ENCODE peak calls at places on chromosomes 5 and 9, in nine cellular contexts. Z, P, L, N, K, H, G, V and C are unnamed samples.

GRCh38 chr9:90069107-90069506 is 464.3 kb downstream of the GADD45G start:
- DNase-seq in Z (no peak), P (no peak), L (no peak), N (no peak), K (no peak), H (no peak), G (no peak), V (no peak), C (no peak)

GRCh38 chr5:180563994-180564393 is 27.3 kb downstream of the SCGB3A1 start:
- DNase-seq in Z (no peak), P (no peak), L (no peak), N (no peak), K (no peak), H (peak; percentile 12), G (no peak), V (no peak), C (no peak)

GRCh38 chr5:142530904-142531303 is 155.0 kb downstream of the FGF1 start:
- DNase-seq in Z (no peak), P (no peak), L (no peak), N (no peak), K (no peak), H (no peak), G (no peak), V (no peak), C (no peak)

GRCh38 chr5:143448518-143448917 is 45.0 kb upstream of the NR3C1 start:
- DNase-seq in Z (no peak), P (no peak), L (no peak), N (peak; percentile 2), K (no peak), H (no peak), G (no peak), V (no peak), C (no peak)

GRCh38 chr5:546376-546908 is 22.2 kb upstream of the SLC9A3 start:
- DNase-seq in Z (no peak), P (no peak), L (no peak), N (no peak), K (no peak), H (no peak), G (no peak), V (no peak), C (no peak)

GRCh38 chr5:69048233-69048632 is 45.6 kb upstream of the SLC30A5 start:
- DNase-seq in Z (peak; percentile 48), P (peak; percentile 56), L (no peak), N (no peak), K (no peak), H (no peak), G (peak; percentile 7), V (no peak), C (peak; percentile 17)

GRCh38 chr9:116543731-116544400 is 143.2 kb upstream of the TRIM32 start:
- DNase-seq in Z (no peak), P (no peak), L (no peak), N (no peak), K (no peak), H (no peak), G (no peak), V (no peak), C (no peak)

GRCh38 chr9:110936719-110937452 is 101.4 kb downstream of the LPAR1 start:
- DNase-seq in Z (no peak), P (no peak), L (no peak), N (no peak), K (no peak), H (no peak), G (no peak), V (no peak), C (no peak)

GRCh38 chr5:35857606-35858205 is 1.0 kb downstream of the IL7R start:
- DNase-seq in Z (no peak), P (no peak), L (no peak), N (no peak), K (no peak), H (no peak), G (no peak), V (no peak), C (no peak)

GRCh38 chr9:5698004-5698403 is 69.1 kb downstream of the RIC1 start:
- DNase-seq in Z (no peak), P (no peak), L (no peak), N (no peak), K (no peak), H (no peak), G (no peak), V (no peak), C (no peak)

GRCh38 chr5:41954286-41954685 is 29.2 kb downstream of the FBXO4 start:
- DNase-seq in Z (no peak), P (no peak), L (no peak), N (no peak), K (no peak), H (no peak), G (no peak), V (no peak), C (no peak)
- H3K27ac ChIP-seq in Z (no peak overlapping the region), P (no peak overlapping the region), L (no peak overlapping the region), N (no peak overlapping the region), K (no peak overlapping the region), H (no peak overlapping the region), G (no peak overlapping the region), V (no peak overlapping the region), C (no peak overlapping the region)

GRCh38 chr9:22454021-22454420 is 7.4 kb downstream of the DMRTA1 start:
- DNase-seq in Z (no peak), P (no peak), L (no peak), N (no peak), K (no peak), H (no peak), G (no peak), V (no peak), C (no peak)
- TF ChIP-seq REST in Z (no peak), P (no peak), L (no peak), N (no peak), K (no peak), H (no peak), G (no peak), V (no peak), C (no peak)

GRCh38 chr5:178560911-178561310 is 29.3 kb downstream of the COL23A1 start:
- DNase-seq in Z (no peak), P (no peak), L (peak; percentile 47), N (no peak), K (no peak), H (no peak), G (no peak), V (no peak), C (no peak)

GRCh38 chr5:178564842-178565550 is 25.2 kb downstream of the COL23A1 start:
- DNase-seq in Z (no peak), P (no peak), L (no peak), N (no peak), K (no peak), H (no peak), G (no peak), V (no peak), C (no peak)

GRCh38 chr5:178561746-178562264 is 28.4 kb downstream of the COL23A1 start:
- DNase-seq in Z (no peak), P (no peak), L (peak; percentile 52), N (no peak), K (no peak), H (no peak), G (no peak), V (no peak), C (no peak)

GRCh38 chr5:178563621-178564020 is 26.6 kb downstream of the COL23A1 start:
- DNase-seq in Z (no peak), P (no peak), L (no peak), N (no peak), K (no peak), H (no peak), G (no peak), V (no peak), C (no peak)

DNA sequence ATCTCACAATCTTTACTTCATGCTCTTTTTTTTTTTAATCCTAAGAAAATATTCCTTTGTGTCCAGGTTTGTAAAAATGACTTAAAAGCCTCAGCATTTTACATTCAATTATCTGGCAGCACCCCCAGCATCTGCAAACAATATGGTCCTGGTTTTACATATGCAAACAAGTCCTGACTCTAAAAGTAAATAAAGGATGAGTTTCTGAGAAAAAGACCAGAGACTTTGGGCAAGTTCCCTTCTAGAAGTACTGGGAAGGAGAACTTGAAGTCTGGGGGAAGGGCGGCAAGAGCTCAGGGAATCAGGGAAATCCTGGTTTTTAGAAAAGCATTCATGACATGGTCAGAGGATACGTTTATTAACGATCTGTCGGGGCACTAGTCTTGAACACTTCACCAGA is 25.8 kb downstream of the COL23A1 start:
- DNase-seq in Z (no peak), P (peak; percentile 44), L (no peak), N (no peak), K (no peak), H (no peak), G (no peak), V (no peak), C (no peak)
- H3K27ac ChIP-seq in Z (no peak overlapping the region), P (no peak overlapping the region), L (no peak overlapping the region), N (no peak overlapping the region), K (no peak overlapping the region), H (no peak overlapping the region), G (no peak overlapping the region), V (no peak overlapping the region), C (no peak overlapping the region)

DNA sequence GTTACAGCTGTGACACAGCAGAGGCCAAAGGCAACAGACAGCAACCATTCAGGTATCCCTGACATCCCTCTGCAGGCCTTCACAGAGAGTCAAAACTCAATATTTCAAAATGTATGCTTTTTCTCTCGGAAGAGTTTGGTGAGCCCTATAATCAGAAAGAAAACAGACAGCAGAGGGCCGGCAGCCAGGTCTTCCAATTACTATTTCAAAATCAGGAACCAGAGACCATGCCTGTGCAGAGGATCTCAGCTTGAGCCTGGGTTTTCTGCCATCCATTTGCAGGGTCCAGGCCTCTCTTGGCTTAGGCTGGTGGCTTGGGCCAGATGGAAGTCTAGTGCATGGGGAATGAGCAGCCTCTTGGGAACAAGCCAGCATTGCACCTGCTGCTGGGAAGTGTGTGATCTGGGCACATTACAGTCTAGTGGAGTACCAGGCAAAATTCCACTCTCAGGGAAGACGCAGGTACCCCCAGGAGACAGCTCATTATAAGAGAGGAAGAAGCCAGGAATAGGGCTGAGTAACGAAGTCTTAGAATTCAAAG is 231.3 kb downstream of the ENC1 start:
- DNase-seq in Z (no peak), P (no peak), L (no peak), N (no peak), K (no peak), H (no peak), G (no peak), V (no peak), C (no peak)
- TF ChIP-seq REST in Z (no peak), P (no peak), L (no peak), N (no peak), K (no peak), H (no peak), G (no peak), V (no peak), C (no peak)

GRCh38 chr5:115456056-115456455 is 88.5 kb downstream of the FEM1C start:
- DNase-seq in Z (no peak), P (no peak), L (no peak), N (no peak), K (no peak), H (no peak), G (no peak), V (no peak), C (no peak)
- H3K27ac ChIP-seq in Z (no peak overlapping the region), P (no peak overlapping the region), L (no peak overlapping the region), N (no peak overlapping the region), K (no peak overlapping the region), H (no peak overlapping the region), G (no peak overlapping the region), V (no peak overlapping the region), C (no peak overlapping the region)

GRCh38 chr5:136216230-136216629 is 23.3 kb upstream of the SMIM32 start:
- DNase-seq in Z (no peak), P (peak; percentile 42), L (no peak), N (no peak), K (no peak), H (no peak), G (no peak), V (no peak), C (no peak)
- TF ChIP-seq REST in Z (no peak), P (no peak), L (no peak), N (no peak), K (no peak), H (no peak), G (no peak), V (no peak), C (no peak)

GRCh38 chr5:85732185-85732584 is 885.6 kb upstream of the COX7C start:
- DNase-seq in Z (no peak), P (no peak), L (no peak), N (no peak), K (no peak), H (no peak), G (no peak), V (no peak), C (no peak)
- H3K27ac ChIP-seq in Z (no peak overlapping the region), P (no peak overlapping the region), L (no peak overlapping the region), N (no peak overlapping the region), K (no peak overlapping the region), H (no peak overlapping the region), G (no peak overlapping the region), V (no peak overlapping the region), C (no peak overlapping the region)